ENCODE peak calls at places on chromosome 3, in seven cellular contexts. One of them, this sample, is unnamed.

GRCh38 chr3:29755416-29755815 is 474.5 kb downstream of the RBMS3 start:
- DNase-seq in H1: no peak
- DNase-seq in activated B cell treated with CpG ODN at 0.5 μM for 24 hours: no peak
- DNase-seq in lower leg skin: no peak
- DNase-seq in neural crest cell: no peak
- DNase-seq in lung: no peak
- DNase-seq in fibroblast of mammary gland: no peak
- DNase-seq in this sample: no peak

GRCh38 chr3:127457094-127457475 is 133.4 kb downstream of the TPRA1 start:
- DNase-seq in H1: no peak
- DNase-seq in activated B cell treated with CpG ODN at 0.5 μM for 24 hours: no peak
- DNase-seq in lower leg skin: peak
- DNase-seq in neural crest cell: no peak
- DNase-seq in lung: peak
- DNase-seq in fibroblast of mammary gland: peak
- DNase-seq in this sample: no peak

GRCh38 chr3:112807685-112808084 is 39.0 kb downstream of the CD200R1L start:
- DNase-seq in H1: no peak
- DNase-seq in activated B cell treated with CpG ODN at 0.5 μM for 24 hours: no peak
- DNase-seq in lower leg skin: no peak
- DNase-seq in neural crest cell: no peak
- DNase-seq in lung: no peak
- DNase-seq in fibroblast of mammary gland: no peak
- DNase-seq in this sample: no peak

GRCh38 chr3:82654708-82655107 is 893.3 kb upstream of the GBE1 start:
- DNase-seq in H1: no peak
- DNase-seq in activated B cell treated with CpG ODN at 0.5 μM for 24 hours: no peak
- DNase-seq in lower leg skin: no peak
- DNase-seq in neural crest cell: no peak
- DNase-seq in lung: no peak
- DNase-seq in fibroblast of mammary gland: no peak
- DNase-seq in this sample: no peak

GRCh38 chr3:183073839-183074615 is 25.3 kb downstream of the MCCC1 start:
- DNase-seq in H1: no peak
- DNase-seq in activated B cell treated with CpG ODN at 0.5 μM for 24 hours: no peak
- DNase-seq in lower leg skin: no peak
- DNase-seq in neural crest cell: no peak
- DNase-seq in lung: no peak
- DNase-seq in fibroblast of mammary gland: peak
- DNase-seq in this sample: no peak

GRCh38 chr3:39850707-39851014 is 41.3 kb downstream of the MYRIP start:
- DNase-seq in H1: no peak
- DNase-seq in activated B cell treated with CpG ODN at 0.5 μM for 24 hours: no peak
- DNase-seq in lower leg skin: no peak
- DNase-seq in neural crest cell: no peak
- DNase-seq in lung: no peak
- DNase-seq in fibroblast of mammary gland: no peak
- DNase-seq in this sample: no peak

GRCh38 chr3:42569743-42570142 is 12.0 kb downstream of the SEC22C start:
- DNase-seq in H1: no peak
- DNase-seq in activated B cell treated with CpG ODN at 0.5 μM for 24 hours: no peak
- DNase-seq in lower leg skin: no peak
- DNase-seq in neural crest cell: no peak
- DNase-seq in lung: no peak
- DNase-seq in fibroblast of mammary gland: no peak
- DNase-seq in this sample: no peak

GRCh38 chr3:186107148-186108105 is 1.5 kb downstream of the ETV5 start:
- DNase-seq in H1: no peak
- DNase-seq in activated B cell treated with CpG ODN at 0.5 μM for 24 hours: peak
- DNase-seq in lower leg skin: peak
- DNase-seq in neural crest cell: peak
- DNase-seq in lung: peak
- DNase-seq in fibroblast of mammary gland: peak
- DNase-seq in this sample: peak

GRCh38 chr3:21506061-21506460 is 244.9 kb downstream of the ZNF385D start:
- DNase-seq in H1: no peak
- DNase-seq in activated B cell treated with CpG ODN at 0.5 μM for 24 hours: no peak
- DNase-seq in lower leg skin: no peak
- DNase-seq in neural crest cell: no peak
- DNase-seq in lung: no peak
- DNase-seq in fibroblast of mammary gland: peak
- DNase-seq in this sample: no peak

GRCh38 chr3:72380193-72380592 is 468.1 kb downstream of the SHQ1 start:
- DNase-seq in H1: no peak
- DNase-seq in activated B cell treated with CpG ODN at 0.5 μM for 24 hours: no peak
- DNase-seq in lower leg skin: no peak
- DNase-seq in neural crest cell: no peak
- DNase-seq in lung: no peak
- DNase-seq in fibroblast of mammary gland: peak
- DNase-seq in this sample: no peak

GRCh38 chr3:189744235-189744634 is 113.0 kb downstream of the TP63 start:
- DNase-seq in H1: no peak
- DNase-seq in activated B cell treated with CpG ODN at 0.5 μM for 24 hours: no peak
- DNase-seq in lower leg skin: no peak
- DNase-seq in neural crest cell: no peak
- DNase-seq in lung: no peak
- DNase-seq in fibroblast of mammary gland: no peak
- DNase-seq in this sample: no peak
- TF ChIP-seq CTCF in H1: peak
- TF ChIP-seq CTCF in activated B cell treated with CpG ODN at 0.5 μM for 24 hours: no peak
- TF ChIP-seq CTCF in lower leg skin: no peak
- TF ChIP-seq CTCF in neural crest cell: no peak
- TF ChIP-seq CTCF in lung: no peak
- TF ChIP-seq CTCF in fibroblast of mammary gland: no peak
- TF ChIP-seq CTCF in this sample: no peak

GRCh38 chr3:58121183-58121582 is 89.6 kb downstream of the DNASE1L3 start:
- DNase-seq in H1: no peak
- DNase-seq in activated B cell treated with CpG ODN at 0.5 μM for 24 hours: no peak
- DNase-seq in lower leg skin: no peak
- DNase-seq in neural crest cell: no peak
- DNase-seq in lung: no peak
- DNase-seq in fibroblast of mammary gland: no peak
- DNase-seq in this sample: no peak
- TF ChIP-seq CTCF in H1: no peak
- TF ChIP-seq CTCF in activated B cell treated with CpG ODN at 0.5 μM for 24 hours: no peak
- TF ChIP-seq CTCF in lower leg skin: no peak
- TF ChIP-seq CTCF in neural crest cell: no peak
- TF ChIP-seq CTCF in lung: no peak
- TF ChIP-seq CTCF in fibroblast of mammary gland: no peak
- TF ChIP-seq CTCF in this sample: no peak

DNA sequence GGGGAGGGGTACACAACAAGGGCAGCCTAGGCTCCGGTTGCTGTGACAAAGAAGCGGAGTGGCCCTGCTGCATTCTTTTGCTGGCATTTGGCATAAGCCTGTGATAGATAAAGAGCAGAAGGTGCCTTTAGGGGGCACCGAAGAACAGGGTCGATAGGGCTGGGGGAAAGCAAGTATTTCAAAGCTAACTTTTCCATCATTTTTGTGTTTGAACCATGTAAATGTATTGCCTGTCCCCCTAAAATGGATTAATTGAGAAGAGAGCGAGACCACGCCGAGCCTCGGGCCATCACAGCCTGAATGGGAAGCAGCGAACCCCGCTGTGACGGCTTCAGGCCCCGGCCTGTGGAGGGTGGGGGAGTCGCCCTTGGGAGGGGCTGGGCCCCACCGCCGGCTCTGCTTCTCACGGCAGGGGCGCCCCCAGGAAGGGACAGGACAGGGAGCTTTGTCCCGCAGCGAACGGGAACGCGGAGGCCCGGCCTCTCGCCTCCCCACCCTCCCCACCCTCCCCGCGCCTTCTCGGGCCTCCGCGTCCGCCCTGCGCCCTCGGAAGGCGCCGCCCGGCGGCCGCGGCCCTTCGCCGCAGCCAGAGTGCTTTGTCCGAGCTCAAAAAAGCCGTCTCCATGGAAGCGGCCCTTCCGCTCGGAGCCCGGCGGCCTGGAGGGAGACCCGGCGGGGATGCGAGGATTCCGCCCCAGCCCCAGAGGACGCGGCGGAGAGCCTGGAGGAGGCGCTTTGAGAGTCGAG is 32.4 kb upstream of the ALDH1L1 start:
- DNase-seq in H1: peak
- DNase-seq in activated B cell treated with CpG ODN at 0.5 μM for 24 hours: no peak
- DNase-seq in lower leg skin: no peak
- DNase-seq in neural crest cell: peak
- DNase-seq in lung: no peak
- DNase-seq in fibroblast of mammary gland: peak
- DNase-seq in this sample: no peak
- TF ChIP-seq CTCF in H1: peak
- TF ChIP-seq CTCF in activated B cell treated with CpG ODN at 0.5 μM for 24 hours: no peak
- TF ChIP-seq CTCF in lower leg skin: no peak
- TF ChIP-seq CTCF in neural crest cell: peak
- TF ChIP-seq CTCF in lung: no peak
- TF ChIP-seq CTCF in fibroblast of mammary gland: no peak
- TF ChIP-seq CTCF in this sample: no peak

GRCh38 chr3:160450846-160451245 is 1.3 kb upstream of the TRIM59 start:
- DNase-seq in H1: no peak
- DNase-seq in activated B cell treated with CpG ODN at 0.5 μM for 24 hours: no peak
- DNase-seq in lower leg skin: no peak
- DNase-seq in neural crest cell: no peak
- DNase-seq in lung: no peak
- DNase-seq in fibroblast of mammary gland: peak
- DNase-seq in this sample: no peak
- TF ChIP-seq CTCF in H1: no peak
- TF ChIP-seq CTCF in activated B cell treated with CpG ODN at 0.5 μM for 24 hours: no peak
- TF ChIP-seq CTCF in lower leg skin: no peak
- TF ChIP-seq CTCF in neural crest cell: no peak
- TF ChIP-seq CTCF in lung: no peak
- TF ChIP-seq CTCF in fibroblast of mammary gland: peak
- TF ChIP-seq CTCF in this sample: no peak

DNA sequence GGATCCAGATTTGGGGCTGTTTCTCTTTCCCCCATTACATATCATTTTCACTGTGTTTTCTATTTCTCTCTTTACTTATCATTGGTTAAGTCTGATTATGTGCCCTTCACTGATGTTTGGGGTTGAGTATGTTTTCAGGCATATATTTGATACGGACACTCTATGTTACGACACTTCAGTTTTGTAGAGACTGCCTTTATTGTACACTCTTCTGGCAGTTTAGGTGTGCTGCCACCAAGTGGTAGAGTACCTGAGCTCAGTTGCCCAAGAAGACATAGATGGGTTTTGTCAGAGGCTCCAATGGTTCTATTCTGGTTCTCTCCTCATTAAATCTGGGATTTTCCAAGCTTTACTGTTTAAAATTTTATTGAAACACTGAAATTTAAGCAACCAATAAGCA is 255.0 kb upstream of the ROPN1 start:
- DNase-seq in H1: no peak
- DNase-seq in activated B cell treated with CpG ODN at 0.5 μM for 24 hours: no peak
- DNase-seq in lower leg skin: no peak
- DNase-seq in neural crest cell: no peak
- DNase-seq in lung: no peak
- DNase-seq in fibroblast of mammary gland: peak
- DNase-seq in this sample: no peak
- TF ChIP-seq CTCF in H1: no peak
- TF ChIP-seq CTCF in activated B cell treated with CpG ODN at 0.5 μM for 24 hours: no peak
- TF ChIP-seq CTCF in lower leg skin: no peak
- TF ChIP-seq CTCF in neural crest cell: peak
- TF ChIP-seq CTCF in lung: no peak
- TF ChIP-seq CTCF in fibroblast of mammary gland: peak
- TF ChIP-seq CTCF in this sample: no peak

This sample was measured in natural killer cell.